ENCODE peak calls at places on chromosomes 7 and 10, in four cellular contexts. D, F, Z and K are unnamed samples.
A peak's percentile ranks its signal among the peaks of the same experiment; 100 is the strongest.

GRCh38 chr7:5320391-5320790 is 37.6 kb downstream of the SLC29A4 start:
- DNase-seq in D (no peak), F (no peak), Z (no peak), K (no peak)

GRCh38 chr10:13882112-13882711 is 295.4 kb downstream of the PRPF18 start:
- DNase-seq in D (no peak), F (peak; percentile 81), Z (no peak), K (no peak)

GRCh38 chr10:27805215-27805614 is 59.6 kb upstream of the MKX start:
- DNase-seq in D (no peak), F (no peak), Z (no peak), K (no peak)

GRCh38 chr10:71241114-71241898 is 28.9 kb downstream of the UNC5B start:
- DNase-seq in D (no peak), F (no peak), Z (no peak), K (no peak)

GRCh38 chr7:73721237-73721848 is 1.9 kb upstream of the STX1A start:
- DNase-seq in D (no peak), F (no peak), Z (no peak), K (no peak)

GRCh38 chr7:125256446-125256845 is 326.8 kb upstream of the POT1 start:
- DNase-seq in D (no peak), F (no peak), Z (peak; percentile 19), K (no peak)

GRCh38 chr7:100612730-100613446 is 548 bp downstream of the MOSPD3 start:
- DNase-seq in D (no peak), F (peak; percentile 62), Z (peak; percentile 36), K (peak; percentile 58)

GRCh38 chr7:24981544-24981951 is 1.6 kb upstream of the OSBPL3 start:
- DNase-seq in D (no peak), F (peak; percentile 57), Z (peak; percentile 73), K (peak; percentile 27)

GRCh38 chr10:86815035-86815617 is 58.7 kb downstream of the BMPR1A start:
- DNase-seq in D (no peak), F (no peak), Z (no peak), K (no peak)

GRCh38 chr7:101984997-101985645 is 167.7 kb downstream of the CUX1 start:
- DNase-seq in D (no peak), F (peak; percentile 35), Z (no peak), K (no peak)

GRCh38 chr10:111677747-111678146 is 505.8 kb downstream of the GPAM start:
- DNase-seq in D (no peak), F (no peak), Z (no peak), K (no peak)

GRCh38 chr10:45547966-45548513 is 124.5 kb downstream of the ZFAND4 start:
- DNase-seq in D (no peak), F (no peak), Z (no peak), K (no peak)

GRCh38 chr7:129781128-129781855 is 169.8 kb downstream of the NRF1 start:
- DNase-seq in D (peak; percentile 7), F (no peak), Z (no peak), K (peak; percentile 11)

GRCh38 chr7:92006046-92006445 is 65.4 kb downstream of the AKAP9 start:
- DNase-seq in D (no peak), F (no peak), Z (no peak), K (no peak)

GRCh38 chr7:10779465-10780399 is 193.9 kb upstream of the PHF14 start:
- DNase-seq in D (no peak), F (no peak), Z (no peak), K (no peak)
- H2AFZ ChIP-seq in D (no peak overlapping the region), F (peak overlapping the region; percentile 60), Z (no peak overlapping the region), K (no peak overlapping the region)

GRCh38 chr10:47165168-47165710 is 134.8 kb upstream of the GDF10 start:
- DNase-seq in D (no peak), F (no peak), Z (no peak), K (no peak)
- TF ChIP-seq EZH2phosphoT487 in D (no peak), F (no peak), Z (no peak), K (no peak)

DNA sequence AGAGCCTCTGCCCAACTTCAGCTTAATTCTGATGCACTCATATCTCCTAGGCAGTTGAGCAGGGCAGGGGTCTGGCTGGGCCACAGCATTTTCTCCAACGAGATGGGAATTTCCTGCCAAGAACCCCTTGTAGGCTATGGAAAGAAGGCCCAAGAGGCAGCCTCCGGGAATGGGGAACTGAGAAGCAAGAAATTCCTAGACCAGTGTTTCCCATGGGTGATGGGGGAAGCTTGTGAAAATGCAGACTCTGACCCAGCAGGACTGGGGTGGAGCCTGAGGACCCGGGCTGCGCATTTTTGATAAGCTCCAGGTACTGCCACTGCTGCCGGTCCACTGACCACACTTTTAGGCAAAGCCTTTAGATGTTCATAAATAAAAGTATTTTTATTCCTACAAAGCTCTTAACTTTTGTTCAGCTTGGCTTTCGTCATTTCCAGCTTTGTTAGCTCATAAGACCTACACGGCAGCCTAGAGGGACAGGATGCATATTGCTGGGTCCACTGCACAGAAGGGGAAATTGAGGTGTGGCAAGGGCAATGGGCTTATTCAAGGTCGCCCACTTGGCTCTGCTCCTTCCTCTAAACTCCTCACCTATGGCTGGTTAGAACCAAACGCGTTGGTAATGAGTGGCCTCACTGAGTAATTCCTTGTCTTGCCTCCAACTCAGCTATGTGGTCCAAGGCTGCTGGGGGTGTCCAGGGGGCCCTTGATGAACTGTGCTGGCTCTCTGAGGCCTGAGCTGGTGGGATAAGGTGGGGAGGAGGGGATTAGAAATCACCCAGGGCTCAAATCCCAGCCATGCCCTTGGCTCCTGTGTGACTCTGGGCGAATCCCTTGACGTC is 29.5 kb downstream of the ZCCHC24 start:
- DNase-seq in D (no peak), F (no peak), Z (no peak), K (no peak)
- H3K36me3 ChIP-seq in D (no peaks in the 10 kb centered on the region), F (no peaks in the 10 kb centered on the region), Z (no peaks in the 10 kb centered on the region), K (no peaks in the 10 kb centered on the region)

DNA sequence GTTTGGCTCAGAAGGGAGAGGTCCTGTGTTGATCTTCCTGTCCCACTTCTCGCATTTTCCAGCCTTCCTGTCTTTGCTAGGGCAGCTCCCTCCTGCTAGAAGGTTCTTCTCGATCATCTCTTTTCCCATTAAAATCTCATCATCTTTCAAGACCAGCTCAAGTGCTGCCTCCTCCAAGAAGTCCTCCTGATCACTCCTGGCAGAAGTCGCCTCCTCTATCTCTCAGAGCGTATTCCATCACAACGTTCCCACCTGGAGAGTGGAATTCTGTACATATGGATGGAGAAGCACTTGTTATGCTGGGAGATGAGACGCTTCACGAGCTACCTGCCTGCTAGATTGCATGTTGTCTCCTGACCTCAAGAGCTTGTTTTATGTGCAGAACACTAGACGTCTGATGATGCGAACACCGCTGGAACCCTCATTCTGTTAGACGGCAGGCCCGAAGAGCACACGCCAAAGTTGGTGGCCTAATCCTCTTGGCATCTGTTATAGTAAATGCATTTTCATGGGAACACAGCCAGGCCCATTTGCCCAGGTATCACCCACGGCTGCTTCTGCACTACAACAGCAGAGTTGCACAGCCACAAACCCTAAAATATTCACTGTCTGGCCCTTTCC is 68.0 kb upstream of the INSIG1 start:
- DNase-seq in D (no peak), F (no peak), Z (no peak), K (no peak)
- H2AFZ ChIP-seq in D (no peak overlapping the region), F (no peak overlapping the region), Z (no peak overlapping the region), K (no peak overlapping the region)

GRCh38 chr10:78543749-78544446 is 510.2 kb downstream of the RPS24 start:
- DNase-seq in D (no peak), F (peak; percentile 38), Z (peak; percentile 64), K (no peak)
- TF ChIP-seq EZH2phosphoT487 in D (no peak), F (no peak), Z (no peak), K (no peak)

DNA sequence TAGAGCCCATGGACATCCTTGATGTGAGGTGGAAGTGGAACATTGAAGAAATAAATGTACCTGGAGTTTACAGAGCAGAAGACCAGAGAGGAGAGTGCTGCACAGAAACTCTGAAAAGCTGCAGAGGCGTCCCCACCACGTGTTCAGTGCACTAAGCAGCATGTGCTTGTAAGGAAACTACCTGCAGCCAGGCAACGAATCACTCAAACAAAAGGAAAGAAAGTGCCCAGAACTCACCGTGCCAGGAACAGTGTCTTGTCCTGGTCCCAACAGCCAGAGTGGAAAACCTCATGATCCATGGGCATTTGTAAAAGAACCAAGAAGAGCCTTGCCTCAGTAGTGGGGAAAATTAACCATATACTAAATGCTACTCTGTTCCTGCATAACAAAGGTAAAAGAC is 32.3 kb downstream of the SUV39H2 start:
- DNase-seq in D (no peak), F (no peak), Z (no peak), K (no peak)
- H3K36me3 ChIP-seq in D (peaks cover 83% of the 10 kb centered on the region), F (peaks cover 24% of the 10 kb centered on the region), Z (no peaks in the 10 kb centered on the region), K (peaks cover 100% of the 10 kb centered on the region)